ENCODE peak calls at places on chromosomes 2 and 18, in seven cellular contexts. One of them, this sample, is unnamed.

GRCh38 chr2:27249891-27250651 is 12.8 kb downstream of the SLC30A3 start:
- DNase-seq in tibial artery: no peak
- DNase-seq in NB4: peak; percentile 67
- DNase-seq in HepG2: peak; percentile 68
- DNase-seq in astrocyte: no peak
- DNase-seq in lower lobe of right lung: peak; percentile 68
- DNase-seq in fibroblast of villous mesenchyme: peak; percentile 57
- DNase-seq in this sample: peak; percentile 59

GRCh38 chr2:99868260-99868659 is 274.1 kb downstream of the AFF3 start:
- DNase-seq in tibial artery: no peak
- DNase-seq in NB4: no peak
- DNase-seq in HepG2: no peak
- DNase-seq in astrocyte: no peak
- DNase-seq in lower lobe of right lung: no peak
- DNase-seq in fibroblast of villous mesenchyme: no peak
- DNase-seq in this sample: no peak

GRCh38 chr2:233793465-233794127 is 15.5 kb downstream of the MROH2A start:
- DNase-seq in tibial artery: no peak
- DNase-seq in NB4: no peak
- DNase-seq in HepG2: no peak
- DNase-seq in astrocyte: no peak
- DNase-seq in lower lobe of right lung: no peak
- DNase-seq in fibroblast of villous mesenchyme: no peak
- DNase-seq in this sample: no peak

GRCh38 chr2:138279871-138280270 is 221.7 kb upstream of the SPOPL start:
- DNase-seq in tibial artery: no peak
- DNase-seq in NB4: no peak
- DNase-seq in HepG2: no peak
- DNase-seq in astrocyte: no peak
- DNase-seq in lower lobe of right lung: no peak
- DNase-seq in fibroblast of villous mesenchyme: no peak
- DNase-seq in this sample: no peak

GRCh38 chr2:240159251-240159839 is 18.9 kb upstream of the OTOS start:
- DNase-seq in tibial artery: no peak
- DNase-seq in NB4: no peak
- DNase-seq in HepG2: no peak
- DNase-seq in astrocyte: no peak
- DNase-seq in lower lobe of right lung: peak; percentile 14
- DNase-seq in fibroblast of villous mesenchyme: no peak
- DNase-seq in this sample: no peak

GRCh38 chr2:46978696-46979095 is 63.1 kb upstream of the MCFD2 start:
- DNase-seq in tibial artery: no peak
- DNase-seq in NB4: peak; percentile 62
- DNase-seq in HepG2: no peak
- DNase-seq in astrocyte: no peak
- DNase-seq in lower lobe of right lung: no peak
- DNase-seq in fibroblast of villous mesenchyme: no peak
- DNase-seq in this sample: no peak

GRCh38 chr2:195322324-195322723 is 334.7 kb upstream of the SLC39A10 start:
- DNase-seq in tibial artery: no peak
- DNase-seq in NB4: no peak
- DNase-seq in HepG2: no peak
- DNase-seq in astrocyte: peak; percentile 27
- DNase-seq in lower lobe of right lung: no peak
- DNase-seq in fibroblast of villous mesenchyme: peak; percentile 20
- DNase-seq in this sample: no peak

GRCh38 chr2:231241755-231242507 is 43.5 kb downstream of the ARMC9 start:
- DNase-seq in tibial artery: no peak
- DNase-seq in NB4: peak; percentile 62
- DNase-seq in HepG2: no peak
- DNase-seq in astrocyte: no peak
- DNase-seq in lower lobe of right lung: peak; percentile 62
- DNase-seq in fibroblast of villous mesenchyme: peak; percentile 84
- DNase-seq in this sample: peak; percentile 6

GRCh38 chr2:191878576-191879298 is 31.8 kb upstream of the CAVIN2 start:
- DNase-seq in tibial artery: no peak
- DNase-seq in NB4: no peak
- DNase-seq in HepG2: no peak
- DNase-seq in astrocyte: peak; percentile 92
- DNase-seq in lower lobe of right lung: no peak
- DNase-seq in fibroblast of villous mesenchyme: peak; percentile 91
- DNase-seq in this sample: peak; percentile 82

GRCh38 chr2:127043367-127044164 is 63.4 kb downstream of the BIN1 start:
- DNase-seq in tibial artery: no peak
- DNase-seq in NB4: no peak
- DNase-seq in HepG2: no peak
- DNase-seq in astrocyte: no peak
- DNase-seq in lower lobe of right lung: no peak
- DNase-seq in fibroblast of villous mesenchyme: no peak
- DNase-seq in this sample: no peak

GRCh38 chr2:28052691-28053090 is 162.2 kb downstream of the BABAM2 start:
- DNase-seq in tibial artery: no peak
- DNase-seq in NB4: no peak
- DNase-seq in HepG2: no peak
- DNase-seq in astrocyte: peak; percentile 61
- DNase-seq in lower lobe of right lung: no peak
- DNase-seq in fibroblast of villous mesenchyme: no peak
- DNase-seq in this sample: peak; percentile 60

GRCh38 chr2:1721706-1722483 is 22.4 kb downstream of the PXDN start:
- DNase-seq in tibial artery: peak; percentile 71
- DNase-seq in NB4: no peak
- DNase-seq in HepG2: no peak
- DNase-seq in astrocyte: peak; percentile 99
- DNase-seq in lower lobe of right lung: no peak
- DNase-seq in fibroblast of villous mesenchyme: peak; percentile 80
- DNase-seq in this sample: peak; percentile 85

GRCh38 chr2:27901219-27901618 is 10.7 kb downstream of the BABAM2 start:
- DNase-seq in tibial artery: no peak
- DNase-seq in NB4: no peak
- DNase-seq in HepG2: no peak
- DNase-seq in astrocyte: peak; percentile 42
- DNase-seq in lower lobe of right lung: no peak
- DNase-seq in fibroblast of villous mesenchyme: no peak
- DNase-seq in this sample: no peak

GRCh38 chr18:80197490-80197889 is 49.8 kb downstream of the PARD6G start:
- DNase-seq in tibial artery: no peak
- DNase-seq in NB4: no peak
- DNase-seq in HepG2: no peak
- DNase-seq in astrocyte: no peak
- DNase-seq in lower lobe of right lung: no peak
- DNase-seq in fibroblast of villous mesenchyme: peak; percentile 13
- DNase-seq in this sample: no peak

GRCh38 chr18:27213123-27213717 is 28.1 kb upstream of the CHST9 start:
- DNase-seq in tibial artery: no peak
- DNase-seq in NB4: no peak
- DNase-seq in HepG2: no peak
- DNase-seq in astrocyte: no peak
- DNase-seq in lower lobe of right lung: no peak
- DNase-seq in fibroblast of villous mesenchyme: no peak
- DNase-seq in this sample: no peak

GRCh38 chr2:127093648-127094210 is 13.2 kb downstream of the BIN1 start:
- DNase-seq in tibial artery: no peak
- DNase-seq in NB4: no peak
- DNase-seq in HepG2: no peak
- DNase-seq in astrocyte: no peak
- DNase-seq in lower lobe of right lung: peak; percentile 34
- DNase-seq in fibroblast of villous mesenchyme: no peak
- DNase-seq in this sample: no peak

GRCh38 chr2:68417931-68418330 is 49.2 kb downstream of the FBXO48 start:
- DNase-seq in tibial artery: no peak
- DNase-seq in NB4: peak; percentile 72
- DNase-seq in HepG2: no peak
- DNase-seq in astrocyte: no peak
- DNase-seq in lower lobe of right lung: no peak
- DNase-seq in fibroblast of villous mesenchyme: no peak
- DNase-seq in this sample: no peak

GRCh38 chr2:25814681-25815080 is 63.6 kb downstream of the ASXL2 start:
- DNase-seq in tibial artery: no peak
- DNase-seq in NB4: no peak
- DNase-seq in HepG2: no peak
- DNase-seq in astrocyte: peak; percentile 26
- DNase-seq in lower lobe of right lung: no peak
- DNase-seq in fibroblast of villous mesenchyme: no peak
- DNase-seq in this sample: peak; percentile 9

GRCh38 chr2:154375625-154376020 is 322.9 kb upstream of the KCNJ3 start:
- DNase-seq in tibial artery: no peak
- DNase-seq in NB4: peak; percentile 56
- DNase-seq in HepG2: peak; percentile 54
- DNase-seq in astrocyte: peak; percentile 20
- DNase-seq in lower lobe of right lung: no peak
- DNase-seq in fibroblast of villous mesenchyme: peak; percentile 52
- DNase-seq in this sample: peak; percentile 53

GRCh38 chr2:159961005-159961404 is 101.4 kb downstream of the PLA2R1 start:
- DNase-seq in tibial artery: no peak
- DNase-seq in NB4: no peak
- DNase-seq in HepG2: no peak
- DNase-seq in astrocyte: peak; percentile 50
- DNase-seq in lower lobe of right lung: no peak
- DNase-seq in fibroblast of villous mesenchyme: no peak
- DNase-seq in this sample: peak; percentile 70

GRCh38 chr2:95282458-95282857 is 8.2 kb downstream of the PROM2 start:
- DNase-seq in tibial artery: no peak
- DNase-seq in NB4: no peak
- DNase-seq in HepG2: no peak
- DNase-seq in astrocyte: no peak
- DNase-seq in lower lobe of right lung: no peak
- DNase-seq in fibroblast of villous mesenchyme: no peak
- DNase-seq in this sample: no peak

GRCh38 chr2:158457826-158458616 is 1.3 kb downstream of the PKP4 start:
- DNase-seq in tibial artery: peak; percentile 78
- DNase-seq in NB4: peak; percentile 85
- DNase-seq in HepG2: peak; percentile 95
- DNase-seq in astrocyte: peak; percentile 45
- DNase-seq in lower lobe of right lung: peak; percentile 89
- DNase-seq in fibroblast of villous mesenchyme: peak; percentile 59
- DNase-seq in this sample: peak; percentile 59
- TF ChIP-seq CTCF in tibial artery: peak; percentile 39
- TF ChIP-seq CTCF in NB4: peak; percentile 23
- TF ChIP-seq CTCF in HepG2: peak; percentile 72
- TF ChIP-seq CTCF in astrocyte: no peak
- TF ChIP-seq CTCF in lower lobe of right lung: peak; percentile 51
- TF ChIP-seq CTCF in fibroblast of villous mesenchyme: peak; percentile 22
- TF ChIP-seq CTCF in this sample: peak; percentile 1

GRCh38 chr2:3303583-3304406 is 73.8 kb downstream of the EIPR1 start:
- DNase-seq in tibial artery: peak; percentile 84
- DNase-seq in NB4: peak; percentile 76
- DNase-seq in HepG2: peak; percentile 73
- DNase-seq in astrocyte: peak; percentile 69
- DNase-seq in lower lobe of right lung: peak; percentile 91
- DNase-seq in fibroblast of villous mesenchyme: peak; percentile 82
- DNase-seq in this sample: peak; percentile 85

GRCh38 chr2:3302421-3302750 is 75.2 kb downstream of the EIPR1 start:
- DNase-seq in tibial artery: no peak
- DNase-seq in NB4: no peak
- DNase-seq in HepG2: no peak
- DNase-seq in astrocyte: no peak
- DNase-seq in lower lobe of right lung: peak; percentile 41
- DNase-seq in fibroblast of villous mesenchyme: no peak
- DNase-seq in this sample: no peak

GRCh38 chr2:3305431-3305830 is 72.2 kb downstream of the EIPR1 start:
- DNase-seq in tibial artery: no peak
- DNase-seq in NB4: no peak
- DNase-seq in HepG2: no peak
- DNase-seq in astrocyte: no peak
- DNase-seq in lower lobe of right lung: peak; percentile 32
- DNase-seq in fibroblast of villous mesenchyme: no peak
- DNase-seq in this sample: no peak

GRCh38 chr2:3301001-3301400 is 76.6 kb downstream of the EIPR1 start:
- DNase-seq in tibial artery: no peak
- DNase-seq in NB4: no peak
- DNase-seq in HepG2: no peak
- DNase-seq in astrocyte: no peak
- DNase-seq in lower lobe of right lung: peak; percentile 3
- DNase-seq in fibroblast of villous mesenchyme: no peak
- DNase-seq in this sample: peak; percentile 21

GRCh38 chr2:3302751-3303582 is 74.7 kb downstream of the EIPR1 start:
- DNase-seq in tibial artery: no peak
- DNase-seq in NB4: no peak
- DNase-seq in HepG2: peak; percentile 46
- DNase-seq in astrocyte: no peak
- DNase-seq in lower lobe of right lung: peak; percentile 41
- DNase-seq in fibroblast of villous mesenchyme: no peak
- DNase-seq in this sample: no peak
- H3K4me3 ChIP-seq in tibial artery: no peak overlapping the region
- H3K4me3 ChIP-seq in NB4: no peak overlapping the region
- H3K4me3 ChIP-seq in HepG2: peak overlapping the region; percentile 12
- H3K4me3 ChIP-seq in astrocyte: no peak overlapping the region
- H3K4me3 ChIP-seq in lower lobe of right lung: peak overlapping the region; percentile 28
- H3K4me3 ChIP-seq in fibroblast of villous mesenchyme: peak overlapping the region; percentile 7
- H3K4me3 ChIP-seq in this sample: peak overlapping the region; percentile 17

GRCh38 chr2:170005702-170006101 is 172.2 kb upstream of the MYO3B start:
- DNase-seq in tibial artery: no peak
- DNase-seq in NB4: peak; percentile 15
- DNase-seq in HepG2: no peak
- DNase-seq in astrocyte: no peak
- DNase-seq in lower lobe of right lung: no peak
- DNase-seq in fibroblast of villous mesenchyme: no peak
- DNase-seq in this sample: no peak
- TF ChIP-seq CTCF in tibial artery: no peak
- TF ChIP-seq CTCF in NB4: no peak
- TF ChIP-seq CTCF in HepG2: peak; percentile 18
- TF ChIP-seq CTCF in astrocyte: no peak
- TF ChIP-seq CTCF in lower lobe of right lung: no peak
- TF ChIP-seq CTCF in fibroblast of villous mesenchyme: no peak
- TF ChIP-seq CTCF in this sample: no peak

GRCh38 chr18:24090876-24091275 is 48.0 kb upstream of the CABYR start:
- DNase-seq in tibial artery: no peak
- DNase-seq in NB4: no peak
- DNase-seq in HepG2: no peak
- DNase-seq in astrocyte: no peak
- DNase-seq in lower lobe of right lung: no peak
- DNase-seq in fibroblast of villous mesenchyme: no peak
- DNase-seq in this sample: no peak

GRCh38 chr18:24094561-24094960 is 44.3 kb upstream of the CABYR start:
- DNase-seq in tibial artery: no peak
- DNase-seq in NB4: no peak
- DNase-seq in HepG2: no peak
- DNase-seq in astrocyte: no peak
- DNase-seq in lower lobe of right lung: no peak
- DNase-seq in fibroblast of villous mesenchyme: peak; percentile 3
- DNase-seq in this sample: no peak

GRCh38 chr18:24095976-24096375 is 42.9 kb upstream of the CABYR start:
- DNase-seq in tibial artery: no peak
- DNase-seq in NB4: no peak
- DNase-seq in HepG2: no peak
- DNase-seq in astrocyte: no peak
- DNase-seq in lower lobe of right lung: no peak
- DNase-seq in fibroblast of villous mesenchyme: no peak
- DNase-seq in this sample: peak; percentile 41
- H3K4me3 ChIP-seq in tibial artery: no peak overlapping the region
- H3K4me3 ChIP-seq in NB4: no peak overlapping the region
- H3K4me3 ChIP-seq in HepG2: no peak overlapping the region
- H3K4me3 ChIP-seq in astrocyte: no peak overlapping the region
- H3K4me3 ChIP-seq in lower lobe of right lung: no peak overlapping the region
- H3K4me3 ChIP-seq in fibroblast of villous mesenchyme: no peak overlapping the region
- H3K4me3 ChIP-seq in this sample: no peak overlapping the region

GRCh38 chr2:203707530-203707929 is 1.1 kb downstream of the CD28 start:
- DNase-seq in tibial artery: no peak
- DNase-seq in NB4: no peak
- DNase-seq in HepG2: no peak
- DNase-seq in astrocyte: no peak
- DNase-seq in lower lobe of right lung: no peak
- DNase-seq in fibroblast of villous mesenchyme: no peak
- DNase-seq in this sample: no peak
- TF ChIP-seq CTCF in tibial artery: no peak
- TF ChIP-seq CTCF in NB4: no peak
- TF ChIP-seq CTCF in HepG2: no peak
- TF ChIP-seq CTCF in astrocyte: no peak
- TF ChIP-seq CTCF in lower lobe of right lung: no peak
- TF ChIP-seq CTCF in fibroblast of villous mesenchyme: no peak
- TF ChIP-seq CTCF in this sample: no peak